ENCODE peak calls at places on chromosomes 12 and 14, in four cellular contexts. K is neuronal stem cell, U is IMR-90, H is H9. C is an unnamed sample.

GRCh38 chr14:57295261-57295660 is 26.5 kb downstream of the AP5M1 start:
- DNase-seq in K (no peak), U (no peak), H (no peak), C (no peak)

GRCh38 chr12:86256169-86256568 is at the start of gene MGAT4C:
- DNase-seq in K (no peak), U (no peak), H (no peak), C (peak)

GRCh38 chr14:77139540-77140342 is 1.9 kb downstream of the ZDHHC22 start:
- DNase-seq in K (peak), U (no peak), H (peak), C (peak)

GRCh38 chr14:49999216-49999761 is 106.4 kb downstream of the ARF6 start:
- DNase-seq in K (no peak), U (peak), H (peak), C (peak)

GRCh38 chr14:81423504-81423903 is 23.4 kb upstream of the STON2 start:
- DNase-seq in K (no peak), U (no peak), H (no peak), C (no peak)

GRCh38 chr12:52691076-52691764 is 11.0 kb upstream of the KRT1 start:
- DNase-seq in K (no peak), U (no peak), H (peak), C (no peak)

GRCh38 chr14:104265918-104266642 is 127.7 kb downstream of the KIF26A start:
- DNase-seq in K (no peak), U (no peak), H (peak), C (no peak)

GRCh38 chr12:52372216-52373154 is 5.2 kb upstream of the KRT85 start:
- DNase-seq in K (peak), U (peak), H (peak), C (peak)

GRCh38 chr14:69405762-69406161 is 7.3 kb downstream of the SLC39A9 start:
- DNase-seq in K (no peak), U (no peak), H (no peak), C (no peak)

GRCh38 chr12:7395950-7396349 is 48.0 kb downstream of the CD163L1 start:
- DNase-seq in K (no peak), U (peak), H (no peak), C (peak)

GRCh38 chr12:58529897-58530296 is 390.4 kb downstream of the LRIG3 start:
- DNase-seq in K (no peak), U (peak), H (no peak), C (peak)

GRCh38 chr12:14841761-14842160 is 1.6 kb downstream of the ART4 start:
- DNase-seq in K (no peak), U (peak), H (no peak), C (peak)

GRCh38 chr12:100447405-100447804 is 26.3 kb upstream of the NR1H4 start:
- DNase-seq in K (no peak), U (no peak), H (no peak), C (no peak)

GRCh38 chr14:31010935-31011334 is 14.5 kb upstream of the AP4S1 start:
- DNase-seq in K (no peak), U (no peak), H (no peak), C (no peak)

GRCh38 chr14:103535081-103535890 is 6.3 kb downstream of the TRMT61A start:
- DNase-seq in K (no peak), U (no peak), H (no peak), C (no peak)

GRCh38 chr12:124916370-124917134 is 2.1 kb upstream of the UBC start:
- DNase-seq in K (no peak), U (peak), H (no peak), C (peak)

GRCh38 chr14:101467181-101467926 is 93.9 kb upstream of the DIO3 start:
- DNase-seq in K (no peak), U (no peak), H (no peak), C (no peak)

GRCh38 chr14:96582995-96583394 is 80.8 kb downstream of the PAPOLA start:
- DNase-seq in K (no peak), U (no peak), H (peak), C (no peak)

GRCh38 chr14:102502571-102502970 is 7.0 kb downstream of the ANKRD9 start:
- DNase-seq in K (no peak), U (no peak), H (no peak), C (no peak)
- H3K9ac ChIP-seq in K (no peak), U (no peak), H (no peak), C (no peak)

DNA sequence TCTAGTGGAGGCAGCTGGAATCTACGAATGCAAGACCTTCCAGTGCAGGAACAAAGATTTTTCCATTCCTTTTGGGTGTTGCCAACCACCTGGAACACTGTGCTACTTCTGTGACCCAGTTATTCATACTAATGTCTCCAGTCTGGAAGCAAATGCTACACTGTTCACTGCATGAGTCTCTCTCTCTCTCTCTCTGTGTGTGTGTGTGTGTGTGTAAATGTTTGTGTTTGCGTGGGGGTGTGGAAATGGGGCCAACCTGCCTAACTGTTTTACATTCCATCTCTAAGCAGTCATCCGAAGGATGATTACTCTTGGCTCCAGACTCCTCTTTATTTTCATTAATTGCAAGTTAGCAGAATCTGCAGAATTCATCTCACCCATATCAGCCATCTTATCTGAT is 29.9 kb upstream of the YBX3 start:
- DNase-seq in K (no peak), U (peak), H (no peak), C (peak)
- H2BK15ac ChIP-seq in K (no peak), U (no peak), H (no peak), C (no peak)

GRCh38 chr14:72700338-72701231 is 193.3 kb downstream of the DPF3 start:
- DNase-seq in K (no peak), U (peak), H (no peak), C (no peak)

GRCh38 chr14:72699852-72700257 is 194.0 kb downstream of the DPF3 start:
- DNase-seq in K (no peak), U (peak), H (no peak), C (peak)

GRCh38 chr14:72699433-72699832 is 194.5 kb downstream of the DPF3 start:
- DNase-seq in K (no peak), U (no peak), H (no peak), C (no peak)

GRCh38 chr14:72701610-72702009 is 192.3 kb downstream of the DPF3 start:
- DNase-seq in K (no peak), U (peak), H (no peak), C (no peak)

DNA sequence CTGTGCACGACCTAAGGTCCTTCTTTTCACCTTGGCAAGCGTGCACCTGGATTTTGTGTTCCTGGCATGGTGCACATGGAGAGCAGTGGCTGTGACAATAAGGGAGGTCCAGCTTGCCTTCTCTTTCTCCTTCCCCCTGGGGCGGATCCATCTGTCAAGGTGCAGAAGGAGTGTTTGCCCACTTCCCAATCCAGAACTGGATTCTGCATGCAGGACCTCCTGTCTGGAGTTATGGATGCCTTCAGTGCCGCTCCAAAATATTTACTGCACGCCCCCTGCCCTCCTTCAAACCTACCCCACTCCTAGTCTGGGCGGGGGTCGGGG is 192.7 kb downstream of the DPF3 start:
- DNase-seq in K (no peak), U (no peak), H (no peak), C (no peak)
- H3K9ac ChIP-seq in K (no peak), U (no peak), H (no peak), C (no peak)

DNA sequence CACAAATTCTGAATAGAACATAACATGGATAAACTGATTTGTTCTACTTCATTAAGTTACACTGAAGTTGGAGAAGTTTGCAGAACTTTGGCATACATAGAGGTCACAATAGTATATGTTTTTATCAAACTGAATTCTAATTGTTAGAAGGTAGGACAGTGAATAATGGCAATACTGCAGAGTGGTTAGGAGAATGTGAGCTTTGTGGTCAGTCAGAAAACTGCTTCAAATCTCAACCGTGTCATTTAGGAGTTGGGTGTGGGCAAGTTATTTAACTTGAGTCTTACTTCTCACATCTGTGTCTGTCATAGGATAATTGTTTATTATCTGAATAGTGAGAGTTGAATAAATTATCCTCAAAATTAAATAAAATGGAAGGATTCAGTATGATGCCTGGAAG is 374.6 kb upstream of the SYT1 start:
- DNase-seq in K (no peak), U (no peak), H (no peak), C (no peak)
- H2BK15ac ChIP-seq in K (no peak), U (no peak), H (no peak), C (no peak)

DNA sequence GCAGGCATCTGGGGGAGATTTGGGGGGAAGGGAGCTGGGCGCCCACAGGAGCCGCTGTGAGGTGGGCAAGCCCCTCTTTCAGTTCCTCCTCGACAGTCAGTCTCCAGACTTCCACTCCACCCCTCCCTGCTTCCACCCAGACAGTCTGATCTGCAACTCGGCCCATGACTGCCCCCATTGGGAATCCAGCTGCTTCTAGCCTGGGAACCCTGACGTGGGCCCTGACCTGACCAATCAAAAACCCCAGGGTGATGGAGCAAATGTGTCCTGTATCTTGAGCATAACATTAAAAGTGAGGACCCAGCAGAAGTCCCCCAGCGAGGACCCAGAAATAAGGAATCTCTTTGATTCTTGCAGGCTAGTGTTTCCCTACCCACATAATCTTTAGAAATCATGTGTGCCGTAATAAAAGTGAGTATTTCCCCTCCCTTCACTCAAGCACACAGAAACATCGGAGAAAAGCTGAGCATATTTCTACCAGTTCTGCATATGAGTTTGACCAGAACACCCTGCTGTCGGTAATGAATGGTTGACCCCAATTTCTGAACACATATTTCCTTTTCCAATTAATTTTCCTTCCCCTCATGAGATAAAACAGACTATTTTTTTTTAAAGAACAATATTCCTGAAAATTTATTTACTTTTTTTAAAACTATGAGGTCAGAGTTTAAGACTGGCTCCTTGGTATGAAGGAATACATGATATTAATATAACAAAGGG is 6.4 kb downstream of the SSH1 start:
- DNase-seq in K (no peak), U (peak), H (no peak), C (peak)
- H3K9ac ChIP-seq in K (no peak), U (no peak), H (no peak), C (peak)

DNA sequence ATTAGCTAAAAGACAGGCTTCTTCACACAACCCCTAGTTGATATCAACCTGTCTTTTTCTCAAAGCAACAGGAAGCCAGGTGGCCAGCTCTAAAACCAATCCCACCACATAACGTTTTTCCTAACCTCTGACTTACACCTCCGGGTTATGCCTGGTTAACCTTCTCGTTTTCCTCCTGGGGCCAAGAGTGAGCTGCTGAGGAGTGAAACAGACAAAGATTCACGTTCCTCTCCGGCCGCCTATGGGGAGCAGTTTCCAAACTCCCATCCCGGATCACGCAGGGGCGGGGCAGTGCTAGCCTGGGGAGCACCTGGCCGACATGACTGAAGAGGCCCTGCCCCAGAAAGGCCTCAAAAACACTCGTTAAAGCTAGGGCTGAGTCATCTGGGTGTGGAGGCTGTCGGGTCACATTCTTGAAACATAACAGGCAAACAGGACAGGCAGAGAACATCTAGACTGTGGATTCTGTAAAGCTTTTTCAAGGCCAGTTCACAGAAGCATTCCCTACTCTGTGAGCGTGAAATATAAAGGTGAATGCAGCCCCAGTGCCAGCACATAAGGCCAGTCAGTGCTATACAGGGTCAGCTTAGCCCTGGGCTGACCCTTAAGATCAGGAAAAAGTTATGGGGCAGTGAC is 25.9 kb upstream of the LGALS3 start:
- DNase-seq in K (peak), U (peak), H (peak), C (peak)
- H2BK15ac ChIP-seq in K (no peak), U (peak), H (no peak), C (peak)

GRCh38 chr14:90905531-90905930 is 89.3 kb upstream of the TTC7B start:
- DNase-seq in K (no peak), U (no peak), H (no peak), C (no peak)
- H3K9ac ChIP-seq in K (no peak), U (no peak), H (no peak), C (peak)

C was measured in mesenchymal stem cell.